ENCODE peak calls at places on chromosome X, in four cellular contexts. D is SK-N-SH, K is A549, P is neuronal stem cell. X is an unnamed sample.

GRCh38 chrX:49155243-49155899 is 7.2 kb upstream of the MAGIX start:
- DNase-seq in D (no peak), K (peak), P (peak), X (peak)

GRCh38 chrX:25344191-25344936 is 328.6 kb upstream of the ARX start:
- DNase-seq in D (no peak), K (no peak), P (no peak), X (no peak)

GRCh38 chrX:4588893-4589292 is 875.4 kb upstream of the PRKX start:
- DNase-seq in D (no peak), K (no peak), P (no peak), X (no peak)

GRCh38 chrX:22310779-22311178 is 38.1 kb downstream of the CBLL2 start:
- DNase-seq in D (no peak), K (no peak), P (no peak), X (no peak)

GRCh38 chrX:19912-20571 is 261.1 kb upstream of the PLCXD1 start:
- DNase-seq in D (peak), K (no peak), P (no peak), X (peak)

GRCh38 chrX:131985526-131986049 is 37.5 kb upstream of the STK26 start:
- DNase-seq in D (no peak), K (no peak), P (no peak), X (peak)

GRCh38 chrX:40392599-40392998 is 188.2 kb upstream of the ATP6AP2 start:
- DNase-seq in D (no peak), K (no peak), P (no peak), X (no peak)

GRCh38 chrX:40964633-40965586 is 120.3 kb upstream of the USP9X start:
- DNase-seq in D (no peak), K (no peak), P (no peak), X (no peak)

GRCh38 chrX:138485224-138485623 is 226.3 kb downstream of the FGF13 start:
- DNase-seq in D (no peak), K (no peak), P (no peak), X (no peak)

GRCh38 chrX:108299101-108299591 is 139.1 kb downstream of the COL4A6 start:
- DNase-seq in D (no peak), K (no peak), P (no peak), X (no peak)

GRCh38 chrX:15401373-15401772 is 17.2 kb upstream of the VEGFD start:
- DNase-seq in D (no peak), K (no peak), P (no peak), X (no peak)

GRCh38 chrX:143994206-143994605 is 110.3 kb downstream of the UBE2NL start:
- DNase-seq in D (no peak), K (no peak), P (no peak), X (no peak)

GRCh38 chrX:115679460-115679859 is 118.5 kb downstream of the PLS3 start:
- DNase-seq in D (peak), K (peak), P (no peak), X (no peak)

GRCh38 chrX:16867947-16868346 is 2.2 kb downstream of the RBBP7 start:
- DNase-seq in D (no peak), K (no peak), P (no peak), X (no peak)

GRCh38 chrX:134249231-134249630 is 12.2 kb downstream of the CCDC160 start:
- DNase-seq in D (no peak), K (no peak), P (no peak), X (no peak)

GRCh38 chrX:16702700-16703599 is 9.5 kb downstream of the CTPS2 start:
- DNase-seq in D (no peak), K (no peak), P (no peak), X (no peak)

GRCh38 chrX:17082831-17083230 is 136.4 kb downstream of the REPS2 start:
- DNase-seq in D (peak), K (peak), P (no peak), X (no peak)

GRCh38 chrX:97399400-97399799 is 515.7 kb downstream of the RPA4 start:
- DNase-seq in D (no peak), K (peak), P (no peak), X (no peak)

GRCh38 chrX:17549005-17549685 is 174.1 kb downstream of the NHS start:
- DNase-seq in D (no peak), K (no peak), P (no peak), X (no peak)

DNA sequence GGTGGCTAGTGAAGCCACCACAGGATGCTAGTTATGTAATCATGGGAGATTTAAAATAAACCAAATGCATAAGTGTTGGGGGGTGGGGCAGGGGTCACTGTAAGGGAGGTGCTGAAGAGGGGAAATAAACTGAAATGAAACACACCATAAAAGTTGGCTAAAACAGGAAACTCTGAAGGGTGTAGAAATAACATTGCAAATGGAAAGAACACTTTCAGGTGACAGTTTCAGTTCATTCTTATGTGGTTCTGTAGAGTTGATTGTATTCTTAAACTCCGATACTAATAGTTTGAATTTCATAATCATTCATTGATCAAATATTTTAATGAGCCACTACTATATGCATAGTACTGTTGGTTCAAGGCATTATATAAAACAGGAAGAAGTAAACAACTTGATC is 80.1 kb downstream of the HDAC8 start:
- DNase-seq in D (no peak), K (no peak), P (no peak), X (no peak)
- H3K4me2 ChIP-seq in D (no peak), K (no peak), P (no peak), X (no peak)

DNA sequence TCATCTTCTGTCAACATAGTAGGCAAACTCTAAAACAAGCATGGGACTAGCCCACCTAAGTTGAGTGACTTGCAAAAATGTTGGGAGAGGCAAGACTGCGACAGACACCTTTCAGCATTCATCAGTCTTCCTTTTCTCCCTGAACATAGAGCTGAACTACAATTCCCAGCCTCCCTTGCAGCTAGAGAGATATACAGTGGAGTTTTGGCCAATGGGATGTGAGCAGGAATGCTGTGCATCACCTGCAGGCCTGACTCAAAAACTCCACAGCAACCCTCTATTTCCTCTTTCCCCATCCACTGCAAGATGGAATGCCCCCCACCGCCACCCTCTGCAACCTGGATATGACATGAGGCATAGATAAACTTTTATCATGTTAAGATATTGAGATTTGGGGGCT is 66.5 kb downstream of the PDHA1 start:
- DNase-seq in D (no peak), K (no peak), P (no peak), X (no peak)
- H3K4me2 ChIP-seq in D (no peak), K (no peak), P (no peak), X (no peak)

DNA sequence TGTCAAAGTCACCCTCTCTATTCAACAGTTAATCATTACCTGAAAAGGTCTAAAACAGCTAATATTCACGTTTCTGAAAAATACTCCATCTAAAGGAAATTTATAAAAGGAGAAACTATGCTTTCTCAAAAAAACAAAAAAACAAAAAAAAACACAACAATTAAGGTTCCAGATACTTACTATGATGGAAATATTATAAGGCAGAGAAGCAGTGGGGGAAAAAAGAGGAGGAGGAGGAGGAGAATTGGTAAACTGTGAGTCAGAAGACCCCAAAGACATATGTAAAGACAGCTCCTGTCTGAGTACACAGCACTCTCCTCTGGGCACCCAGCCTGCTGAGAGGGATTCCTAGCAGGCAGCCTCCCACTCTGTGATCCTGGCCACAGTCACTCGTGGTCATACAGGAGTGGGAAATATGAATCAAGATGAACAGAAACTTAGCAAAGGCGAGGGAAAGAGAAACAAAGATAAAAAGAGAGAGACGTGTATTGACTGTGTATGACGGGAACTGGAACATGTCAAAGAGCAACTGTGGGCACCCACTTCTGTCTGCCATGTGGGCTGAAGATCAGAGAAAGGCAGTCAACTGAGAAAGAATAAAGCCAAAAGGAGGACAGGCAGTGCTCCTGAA is 12.5 kb downstream of the KLHL15 start:
- DNase-seq in D (no peak), K (no peak), P (no peak), X (no peak)
- H3K4me2 ChIP-seq in D (no peak), K (peak), P (no peak), X (no peak)

GRCh38 chrX:46876901-46877300 is 35.3 kb upstream of the JADE3 start:
- DNase-seq in D (no peak), K (no peak), P (no peak), X (no peak)

GRCh38 chrX:46873746-46874145 is 36.9 kb downstream of the RP2 start:
- DNase-seq in D (no peak), K (no peak), P (no peak), X (no peak)
- H3K4me2 ChIP-seq in D (no peak), K (no peak), P (no peak), X (no peak)

GRCh38 chrX:2410279-2411020 is 90.3 kb downstream of the DHRSX start:
- DNase-seq in D (no peak), K (peak), P (no peak), X (no peak)
- H3K4me2 ChIP-seq in D (no peak), K (peak), P (no peak), X (no peak)

GRCh38 chrX:129840334-129840733 is 3.4 kb downstream of the ZDHHC9 start:
- DNase-seq in D (no peak), K (no peak), P (no peak), X (no peak)
- H3K4me2 ChIP-seq in D (no peak), K (no peak), P (no peak), X (no peak)

GRCh38 chrX:100748133-100748532 is 16.2 kb upstream of the SYTL4 start:
- DNase-seq in D (no peak), K (no peak), P (no peak), X (no peak)
- H3K4me2 ChIP-seq in D (no peak), K (no peak), P (no peak), X (no peak)

DNA sequence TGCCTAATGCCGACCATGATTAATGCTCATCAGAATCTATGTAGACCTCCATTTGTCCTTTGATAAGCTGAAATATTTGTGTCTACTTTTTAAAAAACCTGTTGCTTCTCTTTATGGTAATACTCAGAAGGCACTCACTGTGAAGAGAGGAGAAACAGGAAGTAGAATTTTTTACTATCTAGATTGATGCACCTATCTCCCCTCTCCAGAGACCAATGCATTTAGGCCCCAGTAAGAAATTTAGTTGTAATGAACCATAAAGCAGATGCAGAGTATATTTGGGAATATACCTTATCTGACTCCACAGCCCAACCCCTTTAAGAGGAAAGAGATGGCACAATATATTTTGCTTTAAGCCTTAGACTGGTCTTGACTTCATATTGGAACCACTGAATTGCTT is 11.1 kb downstream of the TBL1X start:
- DNase-seq in D (no peak), K (no peak), P (no peak), X (no peak)
- H3K4me2 ChIP-seq in D (no peak), K (no peak), P (no peak), X (no peak)

DNA sequence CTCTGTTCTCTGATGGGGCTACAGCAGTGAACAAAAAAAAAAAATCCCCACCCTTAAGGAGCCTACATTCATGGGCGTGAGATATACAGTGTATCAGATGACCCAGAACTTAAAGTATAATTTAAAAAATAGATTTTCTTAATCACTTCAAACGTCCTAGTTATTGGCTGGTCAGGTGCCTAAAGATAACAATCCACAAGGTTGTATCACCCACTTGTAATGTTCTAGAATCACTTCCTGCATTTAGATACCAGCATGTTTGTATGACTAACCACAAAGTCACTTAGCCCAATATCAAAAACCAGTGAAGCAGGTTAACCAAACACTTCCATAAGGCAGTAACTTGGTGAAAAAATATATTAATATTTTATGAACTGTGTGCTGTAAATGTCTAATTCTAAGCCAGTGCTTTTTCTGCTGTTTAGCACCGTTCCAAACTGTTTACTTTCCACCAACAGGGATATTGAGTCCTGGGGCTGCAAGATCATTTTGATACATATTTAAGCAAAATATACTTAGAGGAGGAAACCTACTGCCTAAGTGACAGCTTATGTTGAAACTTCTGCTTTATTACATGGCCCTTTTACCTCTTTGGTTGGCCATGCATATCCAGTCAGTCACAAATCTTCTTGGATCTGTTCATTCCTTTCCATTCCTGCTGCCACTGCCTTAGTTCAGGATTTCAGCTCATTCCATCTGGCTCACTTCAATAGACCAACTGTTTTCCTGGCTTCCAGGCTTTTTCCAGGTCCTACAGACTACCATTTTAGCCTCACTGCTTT is 43.3 kb downstream of the CD40LG start:
- DNase-seq in D (no peak), K (no peak), P (no peak), X (no peak)
- H3K4me2 ChIP-seq in D (no peak), K (no peak), P (no peak), X (no peak)

X was measured in H9.